ENCODE peak calls at places on chromosome 14, in four cellular contexts. J, Z, D and Y are unnamed samples.

GRCh38 chr14:92382677-92383076 is 59.7 kb downstream of the SLC24A4 start:
- DNase-seq in D (no peak), Z (no peak), J (no peak), Y (peak; percentile 61)

GRCh38 chr14:68808696-68809095 is 15.8 kb upstream of the ZFP36L1 start:
- DNase-seq in J (no peak), D (no peak), Z (no peak), Y (no peak)

GRCh38 chr14:70441641-70442040 is 10.3 kb upstream of the ADAM21 start:
- DNase-seq in Z (no peak), J (no peak), D (no peak), Y (no peak)

GRCh38 chr14:61656341-61656740 is 39.0 kb upstream of the HIF1A start:
- DNase-seq in J (no peak), Z (no peak), D (no peak), Y (no peak)

GRCh38 chr14:60981626-60982455 is 796 bp downstream of the SLC38A6 start:
- DNase-seq in J (no peak), D (peak; percentile 81), Z (no peak), Y (no peak)

GRCh38 chr14:99562848-99563748 is 40.9 kb downstream of the CCDC85C start:
- DNase-seq in J (no peak), Z (no peak), D (no peak), Y (no peak)

GRCh38 chr14:59920378-59920683 is 387 bp downstream of the LRRC9 start:
- DNase-seq in J (no peak), D (no peak), Z (no peak), Y (no peak)

GRCh38 chr14:79274641-79275366 is 936.5 kb downstream of the DIO2 start:
- DNase-seq in Z (no peak), D (no peak), J (no peak), Y (no peak)

GRCh38 chr14:100888789-100889315 is 14.7 kb downstream of the RTL1 start:
- DNase-seq in Z (no peak), D (no peak), J (no peak), Y (no peak)

GRCh38 chr14:98514016-98514415 is 758.0 kb downstream of the BCL11B start:
- DNase-seq in J (no peak), D (no peak), Z (no peak), Y (no peak)

GRCh38 chr14:58501214-58501816 is 73.8 kb downstream of the KIAA0586 start:
- DNase-seq in D (peak; percentile 74), J (no peak), Z (no peak), Y (no peak)